ENCODE peak calls at places on chromosomes 13 and 19, in four cellular contexts. One of them, this sample, is unnamed.

GRCh38 chr13:29758591-29759114 is 91.8 kb downstream of the UBL3 start:
- DNase-seq in HEK293T: no peak
- DNase-seq in IMR-90: no peak
- DNase-seq in A549: no peak
- DNase-seq in this sample: peak

GRCh38 chr19:6108721-6109633 is 1.3 kb downstream of the RFX2 start:
- DNase-seq in HEK293T: no peak
- DNase-seq in IMR-90: peak
- DNase-seq in A549: peak
- DNase-seq in this sample: no peak

GRCh38 chr13:28406728-28407266 is 88.1 kb downstream of the FLT1 start:
- DNase-seq in HEK293T: no peak
- DNase-seq in IMR-90: no peak
- DNase-seq in A549: no peak
- DNase-seq in this sample: no peak

GRCh38 chr13:73428137-73428536 is 369.3 kb downstream of the KLF5 start:
- DNase-seq in HEK293T: no peak
- DNase-seq in IMR-90: peak
- DNase-seq in A549: peak
- DNase-seq in this sample: no peak

GRCh38 chr13:24680258-24680920 is at the start of gene ATP12A:
- DNase-seq in HEK293T: peak
- DNase-seq in IMR-90: no peak
- DNase-seq in A549: no peak
- DNase-seq in this sample: no peak

GRCh38 chr13:22061371-22061805 is 390.5 kb downstream of the FGF9 start:
- DNase-seq in HEK293T: no peak
- DNase-seq in IMR-90: no peak
- DNase-seq in A549: no peak
- DNase-seq in this sample: no peak

GRCh38 chr13:95153647-95154405 is 147.4 kb downstream of the ABCC4 start:
- DNase-seq in HEK293T: no peak
- DNase-seq in IMR-90: peak
- DNase-seq in A549: no peak
- DNase-seq in this sample: no peak

GRCh38 chr13:78286748-78287147 is 316.6 kb downstream of the POU4F1 start:
- DNase-seq in HEK293T: no peak
- DNase-seq in IMR-90: no peak
- DNase-seq in A549: no peak
- DNase-seq in this sample: no peak

GRCh38 chr19:10580979-10581631 is 6.0 kb downstream of the AP1M2 start:
- DNase-seq in HEK293T: peak
- DNase-seq in IMR-90: peak
- DNase-seq in A549: peak
- DNase-seq in this sample: peak

GRCh38 chr13:51147732-51148131 is 36.7 kb upstream of the C13orf42 start:
- DNase-seq in HEK293T: no peak
- DNase-seq in IMR-90: no peak
- DNase-seq in A549: no peak
- DNase-seq in this sample: no peak

GRCh38 chr13:100363874-100364273 is 224.7 kb downstream of the GGACT start:
- DNase-seq in HEK293T: no peak
- DNase-seq in IMR-90: peak
- DNase-seq in A549: peak
- DNase-seq in this sample: no peak

GRCh38 chr13:39244561-39245230 is 206.4 kb downstream of the NHLRC3 start:
- DNase-seq in HEK293T: no peak
- DNase-seq in IMR-90: no peak
- DNase-seq in A549: no peak
- DNase-seq in this sample: no peak

GRCh38 chr13:74710006-74710405 is 575.8 kb upstream of the KLF12 start:
- DNase-seq in HEK293T: no peak
- DNase-seq in IMR-90: peak
- DNase-seq in A549: no peak
- DNase-seq in this sample: no peak

GRCh38 chr19:39927076-39927475 is 7.4 kb downstream of the FCGBP start:
- DNase-seq in HEK293T: no peak
- DNase-seq in IMR-90: no peak
- DNase-seq in A549: no peak
- DNase-seq in this sample: no peak

GRCh38 chr19:39926170-39926755 is 8.2 kb downstream of the FCGBP start:
- DNase-seq in HEK293T: no peak
- DNase-seq in IMR-90: no peak
- DNase-seq in A549: no peak
- DNase-seq in this sample: no peak

GRCh38 chr19:39928357-39928725 is 6.1 kb downstream of the FCGBP start:
- DNase-seq in HEK293T: no peak
- DNase-seq in IMR-90: no peak
- DNase-seq in A549: no peak
- DNase-seq in this sample: no peak

GRCh38 chr19:39929750-39930149 is 4.7 kb downstream of the FCGBP start:
- DNase-seq in HEK293T: no peak
- DNase-seq in IMR-90: no peak
- DNase-seq in A549: no peak
- DNase-seq in this sample: no peak

DNA sequence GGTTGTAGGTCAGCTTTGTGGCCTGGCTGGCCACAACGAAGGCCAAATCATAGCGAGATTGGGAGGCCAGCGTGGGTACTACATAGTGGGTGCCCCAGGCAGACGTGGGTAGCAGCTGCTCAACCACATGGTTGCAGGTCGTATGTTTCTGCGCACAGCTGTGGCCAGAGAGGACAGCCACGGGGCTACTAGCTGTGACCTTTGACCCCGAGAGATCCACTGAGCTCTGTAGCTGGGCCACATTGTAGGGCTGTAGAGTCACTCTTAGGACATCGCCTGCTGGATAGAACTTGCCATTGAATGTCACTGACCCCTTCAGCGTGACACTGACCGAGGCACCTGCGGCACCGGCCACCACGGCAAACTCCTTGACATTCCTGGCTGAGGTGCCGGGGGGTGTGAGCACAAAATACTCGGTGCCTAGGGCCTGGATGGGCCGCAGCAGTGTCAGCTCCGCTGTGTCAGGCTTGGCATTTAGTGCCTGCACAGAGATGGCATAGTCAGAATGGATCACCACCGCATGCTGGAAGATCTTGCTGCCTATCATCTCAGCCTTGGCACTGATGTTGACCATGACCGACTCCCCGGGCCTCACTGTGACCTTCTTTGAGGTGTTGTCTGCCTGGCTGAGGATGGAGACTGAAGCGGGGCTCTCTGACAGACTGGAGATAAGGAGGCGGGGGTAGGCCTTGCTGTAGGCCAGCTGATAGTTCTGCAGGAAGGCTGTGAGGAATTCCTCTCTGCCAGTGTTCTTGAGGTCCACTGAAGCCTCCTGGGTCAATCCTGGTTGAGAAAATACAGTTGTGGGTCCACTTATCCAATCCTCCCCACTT is 6.7 kb downstream of the FCGBP start:
- DNase-seq in HEK293T: no peak
- DNase-seq in IMR-90: no peak
- DNase-seq in A549: no peak
- DNase-seq in this sample: no peak
- TF ChIP-seq BHLHE40 in HEK293T: no peak
- TF ChIP-seq BHLHE40 in IMR-90: no peak
- TF ChIP-seq BHLHE40 in A549: no peak
- TF ChIP-seq BHLHE40 in this sample: no peak

DNA sequence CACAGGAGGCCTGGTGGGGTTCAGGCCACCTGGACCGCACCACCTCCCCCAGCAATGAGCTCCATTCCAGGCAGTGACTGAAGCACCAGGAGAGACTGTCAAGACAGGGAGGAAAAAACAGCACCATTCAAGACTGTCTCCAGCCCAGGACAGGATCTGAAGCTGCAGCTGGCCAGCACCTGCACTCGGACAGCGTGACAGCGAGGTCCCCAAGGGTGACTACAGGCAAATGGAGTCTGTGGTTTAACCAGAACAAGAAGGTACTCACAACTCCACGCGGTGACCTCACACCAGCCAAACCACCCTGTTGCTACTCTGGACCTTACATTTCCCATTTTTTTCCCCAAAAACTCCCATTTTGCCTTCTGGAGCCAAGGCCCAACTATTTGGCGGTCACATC is 9.8 kb downstream of the MED26 start:
- DNase-seq in HEK293T: no peak
- DNase-seq in IMR-90: no peak
- DNase-seq in A549: no peak
- DNase-seq in this sample: no peak
- TF ChIP-seq BHLHE40 in HEK293T: no peak
- TF ChIP-seq BHLHE40 in IMR-90: no peak
- TF ChIP-seq BHLHE40 in A549: no peak
- TF ChIP-seq BHLHE40 in this sample: no peak

GRCh38 chr13:46359731-46360130 is 27.3 kb downstream of the RUBCNL start:
- DNase-seq in HEK293T: no peak
- DNase-seq in IMR-90: peak
- DNase-seq in A549: peak
- DNase-seq in this sample: no peak
- TF ChIP-seq BHLHE40 in HEK293T: no peak
- TF ChIP-seq BHLHE40 in IMR-90: no peak
- TF ChIP-seq BHLHE40 in A549: no peak
- TF ChIP-seq BHLHE40 in this sample: no peak

DNA sequence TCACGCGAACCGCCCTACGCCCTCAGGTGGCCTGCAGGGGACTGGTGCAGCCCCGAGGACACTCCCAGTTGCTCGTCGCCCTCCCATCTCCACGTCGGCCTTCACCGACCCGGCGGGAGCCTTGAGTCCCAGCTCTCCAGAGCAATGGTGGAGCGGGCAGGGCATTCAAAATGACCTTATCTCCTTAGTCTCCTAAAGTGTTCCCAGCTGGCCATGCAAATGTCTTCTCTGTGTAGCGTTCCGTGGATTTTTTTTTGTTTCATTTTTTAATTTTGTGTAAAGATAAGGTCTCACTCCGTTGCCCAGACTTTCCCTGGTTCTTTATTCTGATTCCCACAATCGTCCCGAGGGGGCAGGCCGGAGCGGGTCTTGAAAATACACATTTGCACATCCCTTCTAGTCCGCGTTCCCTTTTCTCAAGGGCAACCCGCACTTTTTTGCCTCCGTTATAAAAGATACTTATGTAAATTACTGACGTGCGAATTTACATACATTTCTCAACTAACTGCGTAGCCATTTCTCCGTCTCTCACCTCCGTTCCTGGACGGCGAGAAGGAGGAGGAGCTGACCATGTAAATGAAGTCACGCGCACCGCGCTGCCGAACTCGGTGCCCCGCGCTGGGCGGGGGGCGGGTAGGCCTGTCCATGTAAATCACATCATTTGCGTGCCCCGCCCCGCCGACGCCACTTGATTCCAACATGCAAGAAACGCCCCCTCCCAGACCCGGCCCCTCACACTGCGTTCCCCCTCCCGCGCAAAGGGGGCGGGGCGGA is 581 bp upstream of the EGLN2 start:
- DNase-seq in HEK293T: peak
- DNase-seq in IMR-90: peak
- DNase-seq in A549: peak
- DNase-seq in this sample: peak
- TF ChIP-seq BHLHE40 in HEK293T: no peak
- TF ChIP-seq BHLHE40 in IMR-90: no peak
- TF ChIP-seq BHLHE40 in A549: peak
- TF ChIP-seq BHLHE40 in this sample: no peak

GRCh38 chr13:55615080-55615479 is 1525.6 kb upstream of the PRR20A start:
- DNase-seq in HEK293T: no peak
- DNase-seq in IMR-90: no peak
- DNase-seq in A549: no peak
- DNase-seq in this sample: no peak

DNA sequence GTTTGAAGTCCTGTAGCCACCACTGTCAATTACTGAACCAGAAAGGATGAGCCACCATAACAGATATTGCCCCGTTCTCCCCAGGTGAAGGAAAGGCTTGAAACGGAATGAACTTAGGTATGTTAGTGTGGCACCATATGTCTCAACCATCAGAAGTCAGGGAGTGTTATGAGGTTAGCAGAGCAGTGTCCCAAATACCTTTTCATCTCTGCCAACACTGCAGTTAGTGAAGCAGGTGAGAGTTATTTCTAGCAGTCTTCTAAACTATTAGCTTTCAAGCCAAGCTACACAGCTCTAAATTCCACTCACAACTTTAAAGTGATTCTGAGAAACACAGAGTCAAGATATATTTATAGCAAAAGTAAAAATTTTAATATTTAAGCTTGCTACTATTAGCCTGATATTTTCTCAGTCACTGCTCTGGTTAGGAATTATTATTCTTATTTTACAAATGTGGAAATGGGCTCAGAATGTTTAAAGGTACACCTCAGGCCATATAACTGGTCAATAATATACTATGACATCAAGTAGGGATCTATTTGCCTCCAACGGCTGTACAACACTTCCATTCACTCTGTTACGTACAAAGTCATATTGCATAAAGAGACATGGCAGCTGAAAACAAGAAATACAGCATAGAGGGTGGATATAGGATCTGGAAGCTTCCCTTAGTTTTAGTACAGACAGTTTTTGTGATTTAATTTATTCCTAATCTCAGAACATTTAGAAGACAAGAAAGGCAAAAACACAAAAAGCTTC is 1527.1 kb upstream of the PRR20A start:
- DNase-seq in HEK293T: no peak
- DNase-seq in IMR-90: no peak
- DNase-seq in A549: no peak
- DNase-seq in this sample: no peak
- TF ChIP-seq BHLHE40 in HEK293T: no peak
- TF ChIP-seq BHLHE40 in IMR-90: no peak
- TF ChIP-seq BHLHE40 in A549: no peak
- TF ChIP-seq BHLHE40 in this sample: no peak

DNA sequence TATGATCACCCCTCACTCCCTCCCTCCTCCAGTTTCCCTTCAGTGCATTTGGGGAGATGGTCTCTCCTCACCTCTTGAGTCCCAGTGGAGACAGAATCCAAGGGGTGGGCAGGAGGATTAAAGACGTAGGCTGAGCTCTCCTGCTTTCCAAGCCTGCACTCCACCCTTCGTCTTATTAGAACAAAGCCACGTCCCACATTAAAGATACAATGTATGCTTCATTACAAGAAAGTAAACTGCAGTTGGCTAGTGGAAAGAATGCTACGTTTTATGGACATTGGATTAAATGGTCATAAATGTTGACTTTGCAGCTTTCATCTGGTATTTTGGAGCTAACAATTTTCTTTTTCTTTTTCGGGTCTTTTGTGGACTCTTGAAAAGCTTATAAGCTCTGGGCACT is 1.5 kb upstream of the KLK11 start:
- DNase-seq in HEK293T: no peak
- DNase-seq in IMR-90: no peak
- DNase-seq in A549: no peak
- DNase-seq in this sample: no peak
- TF ChIP-seq BHLHE40 in HEK293T: no peak
- TF ChIP-seq BHLHE40 in IMR-90: no peak
- TF ChIP-seq BHLHE40 in A549: no peak
- TF ChIP-seq BHLHE40 in this sample: no peak

DNA sequence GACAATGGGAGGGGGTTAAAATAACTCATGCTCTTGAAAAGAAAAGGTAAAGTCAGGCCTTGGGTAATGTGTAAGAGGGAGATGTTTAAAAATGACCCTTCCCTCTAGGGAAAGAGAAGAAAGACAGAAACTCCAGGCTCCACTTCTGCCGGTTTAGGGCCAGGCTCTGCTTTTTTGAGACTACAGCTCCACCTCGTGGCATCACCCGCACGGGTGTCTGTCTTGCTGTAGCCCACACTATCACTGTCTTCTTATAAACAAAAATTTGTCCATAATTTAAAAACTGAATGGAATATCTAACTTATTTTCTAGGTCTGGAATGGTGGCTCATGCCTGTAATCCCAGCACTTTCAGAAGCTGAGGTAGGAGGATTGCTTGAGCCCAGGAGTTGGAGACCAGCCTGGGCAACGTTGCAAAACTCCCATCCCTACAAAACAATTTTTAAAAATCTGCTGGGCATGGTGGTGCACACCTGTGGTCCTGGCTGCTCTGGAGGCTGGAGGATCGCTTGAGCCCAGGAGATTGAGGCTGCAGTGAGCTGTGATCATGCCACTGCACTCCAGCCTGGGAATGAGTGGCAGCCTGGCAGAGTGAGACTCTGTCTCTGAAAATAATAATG is 65.1 kb upstream of the GTF3A start:
- DNase-seq in HEK293T: peak
- DNase-seq in IMR-90: peak
- DNase-seq in A549: peak
- DNase-seq in this sample: peak
- TF ChIP-seq BHLHE40 in HEK293T: no peak
- TF ChIP-seq BHLHE40 in IMR-90: no peak
- TF ChIP-seq BHLHE40 in A549: no peak
- TF ChIP-seq BHLHE40 in this sample: no peak

This sample was measured in HepG2.